ENCODE peak calls at places on chromosomes 13 and 19, in seven cellular contexts. T is adrenal gland, Q is ovary, L is spleen, X is Peyer's patch, P is body of pancreas, R is heart left ventricle. N is an unnamed sample.
A peak's percentile ranks its signal among the peaks of the same experiment; 100 is the strongest.

GRCh38 chr19:38515906-38516305 is 82.4 kb downstream of the RYR1 start:
- DNase-seq in T (no peak), Q (no peak), L (no peak), X (no peak), P (no peak), R (no peak), N (no peak)

GRCh38 chr13:39895254-39895653 is 239.8 kb downstream of the COG6 start:
- DNase-seq in T (no peak), Q (no peak), L (no peak), X (no peak), P (no peak), R (no peak), N (no peak)

GRCh38 chr19:51094696-51095279 is 12.1 kb upstream of the KLK14 start:
- DNase-seq in T (no peak), Q (no peak), L (no peak), X (no peak), P (no peak), R (no peak), N (peak; percentile 28)

GRCh38 chr13:99087954-99088491 is 110.2 kb upstream of the DOCK9 start:
- DNase-seq in T (no peak), Q (no peak), L (peak; percentile 77), X (peak; percentile 46), P (peak; percentile 11), R (no peak), N (no peak)

GRCh38 chr13:73849292-73849691 is 284.9 kb downstream of the KLF12 start:
- DNase-seq in T (no peak), Q (no peak), L (no peak), X (no peak), P (peak; percentile 6), R (no peak), N (no peak)

GRCh38 chr19:2716722-2717637 is 4.2 kb downstream of the DIRAS1 start:
- DNase-seq in T (no peak), Q (no peak), L (no peak), X (no peak), P (no peak), R (no peak), N (no peak)

GRCh38 chr13:92126399-92126798 is 728.0 kb downstream of the GPC5 start:
- DNase-seq in T (no peak), Q (no peak), L (no peak), X (no peak), P (no peak), R (no peak), N (no peak)

GRCh38 chr13:20141238-20142018 is 19.4 kb downstream of the GJA3 start:
- DNase-seq in T (no peak), Q (no peak), L (no peak), X (no peak), P (no peak), R (peak; percentile 70), N (no peak)

GRCh38 chr19:16371540-16371986 is 46.9 kb downstream of the KLF2 start:
- DNase-seq in T (peak; percentile 69), Q (no peak), L (peak; percentile 98), X (peak; percentile 82), P (peak; percentile 58), R (peak; percentile 71), N (no peak)

GRCh38 chr13:25455146-25455545 is 83.4 kb downstream of the ATP8A2 start:
- DNase-seq in T (peak; percentile 59), Q (no peak), L (no peak), X (no peak), P (no peak), R (no peak), N (no peak)

GRCh38 chr13:95713651-95714050 is 36.7 kb downstream of the DNAJC3 start:
- DNase-seq in T (no peak), Q (no peak), L (no peak), X (no peak), P (no peak), R (no peak), N (no peak)
- TF ChIP-seq POLR2A in T (no peak), Q (no peak), L (no peak), X (no peak), P (no peak), R (no peak), N (no peak)

DNA sequence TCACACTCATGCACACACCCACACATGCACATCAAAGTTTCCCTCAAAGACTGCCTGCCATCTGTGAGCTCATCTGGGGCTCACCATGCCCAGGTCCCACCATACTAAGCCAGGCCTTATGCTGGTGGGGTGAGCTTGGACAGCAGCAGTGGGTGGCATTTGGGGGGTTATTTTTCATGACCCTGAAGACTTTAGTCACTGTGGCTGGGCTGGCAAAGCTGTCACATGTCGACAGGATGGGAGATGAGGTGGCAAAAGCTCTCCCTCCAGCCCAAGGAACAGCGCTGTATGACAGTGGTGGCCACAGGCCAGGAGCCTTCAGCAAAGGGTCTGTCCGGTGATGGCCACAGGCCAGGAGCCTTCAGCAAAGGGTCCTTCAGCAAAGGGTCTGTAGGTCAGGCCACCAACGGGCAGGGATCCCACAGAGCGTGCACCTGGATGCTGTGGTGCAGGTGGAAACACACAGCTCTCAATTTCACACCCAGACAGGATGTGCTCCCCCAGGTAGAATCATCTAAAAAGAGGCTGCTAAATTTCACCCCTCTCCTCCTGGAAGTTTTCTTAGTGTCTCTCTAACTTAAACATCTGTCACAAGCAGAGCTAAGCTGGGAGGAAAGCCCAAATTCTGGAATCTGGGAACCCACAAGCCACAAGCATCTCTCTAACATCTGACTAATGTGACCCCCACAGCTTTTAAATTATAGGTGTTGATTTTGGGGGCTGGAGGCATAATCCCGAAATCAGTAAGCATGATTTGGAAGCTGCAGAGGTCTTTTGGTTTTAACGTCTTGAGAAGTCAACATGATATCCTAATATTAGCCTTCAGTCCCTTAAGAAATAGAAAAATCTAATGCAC is 23.1 kb downstream of the COL4A1 start:
- DNase-seq in T (peak; percentile 49), Q (no peak), L (no peak), X (no peak), P (no peak), R (peak; percentile 18), N (no peak)
- TF ChIP-seq POLR2A in T (no peak), Q (no peak), L (no peak), X (no peak), P (no peak), R (no peak), N (no peak)

GRCh38 chr19:1249990-1250298 is 1.6 kb downstream of the MIDN start:
- DNase-seq in T (no peak), Q (no peak), L (no peak), X (no peak), P (no peak), R (no peak), N (no peak)

GRCh38 chr19:1250374-1251232 is 2.2 kb downstream of the MIDN start:
- DNase-seq in T (peak; percentile 82), Q (peak; percentile 73), L (peak; percentile 93), X (peak; percentile 68), P (peak; percentile 78), R (peak; percentile 82), N (no peak)

GRCh38 chr19:1247747-1248453 is 483 bp upstream of the MIDN start:
- DNase-seq in T (peak; percentile 94), Q (peak; percentile 77), L (peak; percentile 96), X (peak; percentile 88), P (peak; percentile 88), R (peak; percentile 87), N (peak; percentile 72)

GRCh38 chr19:1249298-1249989 is 1.1 kb downstream of the MIDN start:
- DNase-seq in T (peak; percentile 97), Q (peak; percentile 91), L (peak; percentile 97), X (peak; percentile 97), P (peak; percentile 97), R (peak; percentile 94), N (peak; percentile 79)

DNA sequence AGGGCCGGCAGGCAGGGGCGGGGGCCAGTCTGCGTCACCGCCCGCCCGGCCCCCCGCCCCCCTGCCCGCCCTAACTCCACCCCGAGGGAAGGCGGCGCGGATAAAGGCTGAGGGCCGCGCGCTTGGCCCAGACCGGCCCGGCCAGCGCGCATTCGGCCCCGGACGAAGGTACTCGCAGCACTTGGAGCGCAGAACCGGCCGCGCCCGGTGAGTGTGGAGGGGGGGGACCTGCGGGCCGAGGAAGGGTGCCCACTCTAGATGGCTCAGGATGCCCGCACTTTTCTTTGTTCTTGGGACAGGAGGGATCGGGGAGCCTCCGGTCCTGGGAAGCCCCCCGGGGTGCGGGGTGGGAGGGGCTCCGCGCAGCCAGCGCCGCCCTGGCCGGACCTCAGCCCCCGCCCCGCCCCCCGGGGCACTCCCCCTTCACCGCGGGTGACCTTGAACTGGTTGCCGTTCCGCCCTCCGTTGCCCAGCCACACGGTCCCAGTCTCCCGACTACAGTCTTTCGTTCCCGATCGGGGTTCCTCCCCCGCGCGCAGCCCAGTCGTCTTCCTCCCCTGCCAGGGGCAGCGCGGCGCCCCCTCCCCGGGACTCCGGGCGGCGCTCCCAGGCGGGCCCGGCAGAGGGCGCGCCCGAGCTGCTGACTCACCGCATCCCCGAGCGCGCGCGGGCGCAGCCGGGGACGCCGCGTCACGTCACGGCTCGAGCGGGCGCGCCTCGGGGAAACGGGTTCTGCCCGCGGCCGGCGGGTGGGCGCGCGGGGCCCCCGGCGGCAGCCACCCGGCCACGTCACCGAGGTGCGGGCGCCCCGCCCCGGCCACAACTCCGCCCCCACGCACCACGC is at the start of gene MIDN:
- DNase-seq in T (peak; percentile 92), Q (peak; percentile 95), L (peak; percentile 96), X (peak; percentile 92), P (peak; percentile 90), R (peak; percentile 91), N (peak; percentile 78)
- TF ChIP-seq POLR2A in T (peak; percentile 97), Q (peak; percentile 88), L (peak; percentile 89), X (peak; percentile 93), P (peak; percentile 93), R (peak; percentile 96), N (peak; percentile 90)

GRCh38 chr19:35000338-35000646 is 169 bp downstream of the GRAMD1A start:
- DNase-seq in T (no peak), Q (no peak), L (no peak), X (no peak), P (no peak), R (no peak), N (no peak)

GRCh38 chr19:35000647-35001501 is 751 bp downstream of the GRAMD1A start:
- DNase-seq in T (no peak), Q (no peak), L (peak; percentile 90), X (peak; percentile 63), P (peak; percentile 67), R (no peak), N (peak; percentile 65)

GRCh38 chr19:35002037-35002535 is 2.0 kb downstream of the GRAMD1A start:
- DNase-seq in T (no peak), Q (no peak), L (peak; percentile 65), X (no peak), P (no peak), R (no peak), N (no peak)

GRCh38 chr19:34998777-34999497 is 1.2 kb upstream of the GRAMD1A start:
- DNase-seq in T (no peak), Q (no peak), L (peak; percentile 75), X (no peak), P (no peak), R (peak; percentile 72), N (no peak)

DNA sequence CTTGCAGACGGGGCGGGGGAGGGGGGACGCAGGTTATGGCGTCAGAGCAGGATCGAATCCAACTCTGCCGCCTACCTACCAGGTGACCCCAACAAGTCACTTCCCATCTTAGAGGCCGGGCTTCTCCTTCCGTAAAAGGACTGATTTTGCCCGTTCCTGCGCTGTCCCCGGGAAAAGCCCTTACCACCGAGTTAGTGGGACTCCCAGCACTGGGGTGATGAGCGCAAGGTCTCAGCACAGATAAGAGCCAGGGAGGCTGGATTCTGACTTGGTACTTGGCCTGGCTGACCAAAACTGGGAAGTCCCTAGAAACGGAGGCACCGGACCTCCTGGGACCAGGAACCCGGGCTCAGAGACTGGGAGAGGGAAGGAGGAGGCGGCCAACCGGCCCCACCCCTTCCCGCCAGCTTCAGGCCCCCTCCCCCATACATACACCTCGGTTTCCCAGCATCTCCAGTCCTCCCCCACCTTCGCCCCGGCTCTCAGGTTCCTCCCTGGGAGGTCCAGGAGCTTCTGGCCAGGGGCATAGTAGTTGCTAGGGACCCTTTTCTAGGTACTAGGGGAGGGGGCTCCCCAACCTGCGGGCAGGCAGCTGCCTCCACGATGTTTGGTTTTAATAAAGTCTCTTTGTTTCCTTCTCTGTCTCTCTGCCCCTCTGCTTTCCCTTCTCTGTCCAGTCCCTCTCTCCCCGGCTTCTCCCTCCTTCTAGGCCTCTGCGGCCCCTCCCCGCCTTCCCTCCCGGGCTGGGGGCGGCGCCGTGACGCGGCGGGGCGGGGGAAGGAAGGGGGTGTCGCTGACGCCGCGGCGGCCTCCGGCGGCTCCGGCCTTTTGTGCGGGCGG is at the start of gene GRAMD1A:
- DNase-seq in T (peak; percentile 92), Q (peak; percentile 88), L (peak; percentile 98), X (peak; percentile 88), P (peak; percentile 91), R (peak; percentile 93), N (peak; percentile 98)
- TF ChIP-seq POLR2A in T (peak; percentile 89), Q (peak; percentile 87), L (peak; percentile 50), X (no peak), P (peak; percentile 76), R (peak; percentile 74), N (peak; percentile 14)

N was measured in H54.